ENCODE peak calls at places on chromosome 3, in five cellular contexts. One of them, this sample, is unnamed.

GRCh38 chr3:198071602-198072285 is 111.7 kb downstream of the LMLN start:
- DNase-seq in activated naive CD4-positive, alpha-beta T cell: no peak
- DNase-seq in glutamatergic neuron: no peak
- DNase-seq in CD8-positive, alpha-beta memory T cell: no peak
- DNase-seq in SK-N-MC: no peak
- DNase-seq in this sample: no peak

GRCh38 chr3:191358929-191359328 is 28.6 kb upstream of the UTS2B start:
- DNase-seq in CD8-positive, alpha-beta memory T cell: no peak
- DNase-seq in activated naive CD4-positive, alpha-beta T cell: no peak
- DNase-seq in SK-N-MC: no peak
- DNase-seq in glutamatergic neuron: no peak
- DNase-seq in this sample: no peak

GRCh38 chr3:48504051-48504946 is at the start of gene SHISA5:
- DNase-seq in activated naive CD4-positive, alpha-beta T cell: no peak
- DNase-seq in CD8-positive, alpha-beta memory T cell: peak
- DNase-seq in SK-N-MC: no peak
- DNase-seq in glutamatergic neuron: peak
- DNase-seq in this sample: peak

GRCh38 chr3:125652349-125652748 is 57.1 kb upstream of the OSBPL11 start:
- DNase-seq in CD8-positive, alpha-beta memory T cell: no peak
- DNase-seq in SK-N-MC: no peak
- DNase-seq in activated naive CD4-positive, alpha-beta T cell: no peak
- DNase-seq in glutamatergic neuron: no peak
- DNase-seq in this sample: no peak

GRCh38 chr3:195766671-195767070 is 45.1 kb downstream of the MUC4 start:
- DNase-seq in glutamatergic neuron: no peak
- DNase-seq in SK-N-MC: no peak
- DNase-seq in CD8-positive, alpha-beta memory T cell: no peak
- DNase-seq in activated naive CD4-positive, alpha-beta T cell: no peak
- DNase-seq in this sample: no peak

GRCh38 chr3:159978353-159978752 is 10.3 kb upstream of the IL12A start:
- DNase-seq in CD8-positive, alpha-beta memory T cell: no peak
- DNase-seq in activated naive CD4-positive, alpha-beta T cell: no peak
- DNase-seq in glutamatergic neuron: no peak
- DNase-seq in SK-N-MC: no peak
- DNase-seq in this sample: no peak

GRCh38 chr3:141455603-141456327 is 31.1 kb upstream of the RASA2 start:
- DNase-seq in glutamatergic neuron: no peak
- DNase-seq in SK-N-MC: no peak
- DNase-seq in activated naive CD4-positive, alpha-beta T cell: no peak
- DNase-seq in CD8-positive, alpha-beta memory T cell: no peak
- DNase-seq in this sample: no peak

GRCh38 chr3:186843039-186843432 is 526 bp downstream of the ADIPOQ start:
- DNase-seq in SK-N-MC: no peak
- DNase-seq in activated naive CD4-positive, alpha-beta T cell: no peak
- DNase-seq in glutamatergic neuron: no peak
- DNase-seq in CD8-positive, alpha-beta memory T cell: no peak
- DNase-seq in this sample: no peak

GRCh38 chr3:33722626-33723370 is 4.7 kb upstream of the CLASP2 start:
- DNase-seq in CD8-positive, alpha-beta memory T cell: no peak
- DNase-seq in glutamatergic neuron: no peak
- DNase-seq in activated naive CD4-positive, alpha-beta T cell: no peak
- DNase-seq in SK-N-MC: no peak
- DNase-seq in this sample: no peak

GRCh38 chr3:125150525-125151436 is 61.8 kb downstream of the SLC12A8 start:
- DNase-seq in CD8-positive, alpha-beta memory T cell: no peak
- DNase-seq in glutamatergic neuron: no peak
- DNase-seq in activated naive CD4-positive, alpha-beta T cell: no peak
- DNase-seq in SK-N-MC: peak
- DNase-seq in this sample: no peak

GRCh38 chr3:42078686-42079085 is 12.5 kb upstream of the TRAK1 start:
- DNase-seq in activated naive CD4-positive, alpha-beta T cell: no peak
- DNase-seq in CD8-positive, alpha-beta memory T cell: no peak
- DNase-seq in SK-N-MC: no peak
- DNase-seq in glutamatergic neuron: no peak
- DNase-seq in this sample: no peak

GRCh38 chr3:8445861-8446260 is 55.8 kb upstream of the LMCD1 start:
- DNase-seq in glutamatergic neuron: no peak
- DNase-seq in SK-N-MC: no peak
- DNase-seq in CD8-positive, alpha-beta memory T cell: no peak
- DNase-seq in activated naive CD4-positive, alpha-beta T cell: no peak
- DNase-seq in this sample: no peak

GRCh38 chr3:172194702-172195392 is 155.5 kb downstream of the FNDC3B start:
- DNase-seq in CD8-positive, alpha-beta memory T cell: no peak
- DNase-seq in SK-N-MC: no peak
- DNase-seq in activated naive CD4-positive, alpha-beta T cell: no peak
- DNase-seq in glutamatergic neuron: no peak
- DNase-seq in this sample: peak

GRCh38 chr3:158961497-158961896 is 159.6 kb downstream of the MFSD1 start:
- DNase-seq in glutamatergic neuron: no peak
- DNase-seq in CD8-positive, alpha-beta memory T cell: no peak
- DNase-seq in activated naive CD4-positive, alpha-beta T cell: no peak
- DNase-seq in SK-N-MC: no peak
- DNase-seq in this sample: no peak

This sample was measured in retina.